ENCODE peak calls at places on chromosomes 5 and 9, in six cellular contexts. One of them, this sample, is unnamed.

GRCh38 chr5:98041661-98042060 is 731.8 kb upstream of the RGMB start:
- DNase-seq in trophoblast cell: no peak
- DNase-seq in neuronal stem cell: no peak
- DNase-seq in IMR-90: no peak
- DNase-seq in mesenchymal stem cell: no peak
- DNase-seq in H1: no peak
- DNase-seq in this sample: no peak

GRCh38 chr5:158967566-158967965 is 132.2 kb downstream of the EBF1 start:
- DNase-seq in trophoblast cell: no peak
- DNase-seq in IMR-90: peak; percentile 32
- DNase-seq in neuronal stem cell: no peak
- DNase-seq in mesenchymal stem cell: peak; percentile 17
- DNase-seq in H1: no peak
- DNase-seq in this sample: no peak

GRCh38 chr9:24602687-24603352 is 57.1 kb upstream of the IZUMO3 start:
- DNase-seq in IMR-90: no peak
- DNase-seq in mesenchymal stem cell: peak; percentile 13
- DNase-seq in neuronal stem cell: no peak
- DNase-seq in trophoblast cell: no peak
- DNase-seq in H1: no peak
- DNase-seq in this sample: no peak

GRCh38 chr9:70120834-70121510 is 77.3 kb downstream of the MAMDC2 start:
- DNase-seq in mesenchymal stem cell: peak; percentile 96
- DNase-seq in neuronal stem cell: no peak
- DNase-seq in H1: no peak
- DNase-seq in trophoblast cell: peak; percentile 97
- DNase-seq in IMR-90: peak; percentile 97
- DNase-seq in this sample: no peak

GRCh38 chr5:90220554-90220953 is 189.0 kb downstream of the CETN3 start:
- DNase-seq in IMR-90: no peak
- DNase-seq in H1: no peak
- DNase-seq in trophoblast cell: no peak
- DNase-seq in neuronal stem cell: no peak
- DNase-seq in mesenchymal stem cell: no peak
- DNase-seq in this sample: no peak

GRCh38 chr5:116068028-116068632 is 16.7 kb upstream of the COMMD10 start:
- DNase-seq in trophoblast cell: no peak
- DNase-seq in mesenchymal stem cell: peak; percentile 61
- DNase-seq in neuronal stem cell: peak; percentile 48
- DNase-seq in H1: no peak
- DNase-seq in IMR-90: peak; percentile 72
- DNase-seq in this sample: no peak

GRCh38 chr5:151130922-151131891 is 26.4 kb downstream of the ANXA6 start:
- DNase-seq in IMR-90: peak; percentile 32
- DNase-seq in H1: no peak
- DNase-seq in neuronal stem cell: no peak
- DNase-seq in trophoblast cell: peak; percentile 77
- DNase-seq in mesenchymal stem cell: no peak
- DNase-seq in this sample: no peak

GRCh38 chr9:136219276-136219675 is 14.3 kb upstream of the LHX3 start:
- DNase-seq in trophoblast cell: no peak
- DNase-seq in neuronal stem cell: no peak
- DNase-seq in IMR-90: peak; percentile 58
- DNase-seq in mesenchymal stem cell: no peak
- DNase-seq in H1: no peak
- DNase-seq in this sample: no peak

GRCh38 chr9:87392091-87392490 is 105.6 kb upstream of the DAPK1 start:
- DNase-seq in mesenchymal stem cell: no peak
- DNase-seq in IMR-90: no peak
- DNase-seq in neuronal stem cell: no peak
- DNase-seq in H1: no peak
- DNase-seq in trophoblast cell: peak; percentile 32
- DNase-seq in this sample: no peak

GRCh38 chr5:82351754-82352145 is 73.6 kb upstream of the RPS23 start:
- DNase-seq in mesenchymal stem cell: peak; percentile 79
- DNase-seq in H1: no peak
- DNase-seq in IMR-90: peak; percentile 89
- DNase-seq in neuronal stem cell: peak; percentile 58
- DNase-seq in trophoblast cell: no peak
- DNase-seq in this sample: no peak

GRCh38 chr9:113853333-113853732 is 22.8 kb upstream of the ZNF618 start:
- DNase-seq in mesenchymal stem cell: peak; percentile 5
- DNase-seq in trophoblast cell: no peak
- DNase-seq in IMR-90: no peak
- DNase-seq in neuronal stem cell: no peak
- DNase-seq in H1: no peak
- DNase-seq in this sample: no peak

GRCh38 chr9:129333613-129333960 is 155.5 kb upstream of the IER5L start:
- DNase-seq in trophoblast cell: peak; percentile 85
- DNase-seq in H1: no peak
- DNase-seq in neuronal stem cell: no peak
- DNase-seq in mesenchymal stem cell: peak; percentile 72
- DNase-seq in IMR-90: no peak
- DNase-seq in this sample: peak; percentile 88

GRCh38 chr9:78900500-78900899 is 603.6 kb downstream of the PSAT1 start:
- DNase-seq in trophoblast cell: no peak
- DNase-seq in IMR-90: peak; percentile 37
- DNase-seq in H1: no peak
- DNase-seq in mesenchymal stem cell: no peak
- DNase-seq in neuronal stem cell: no peak
- DNase-seq in this sample: no peak

GRCh38 chr9:89929721-89930480 is 325.1 kb downstream of the GADD45G start:
- DNase-seq in IMR-90: peak; percentile 24
- DNase-seq in H1: no peak
- DNase-seq in trophoblast cell: no peak
- DNase-seq in mesenchymal stem cell: peak; percentile 40
- DNase-seq in neuronal stem cell: no peak
- DNase-seq in this sample: no peak

GRCh38 chr9:77424993-77425392 is 223.1 kb downstream of the GNA14 start:
- DNase-seq in mesenchymal stem cell: no peak
- DNase-seq in IMR-90: peak; percentile 68
- DNase-seq in H1: no peak
- DNase-seq in trophoblast cell: no peak
- DNase-seq in neuronal stem cell: no peak
- DNase-seq in this sample: no peak

GRCh38 chr9:116141864-116142561 is 11.6 kb upstream of the PAPPA start:
- DNase-seq in trophoblast cell: peak; percentile 14
- DNase-seq in neuronal stem cell: no peak
- DNase-seq in H1: no peak
- DNase-seq in mesenchymal stem cell: no peak
- DNase-seq in IMR-90: no peak
- DNase-seq in this sample: no peak

GRCh38 chr9:114606597-114607207 is 4.4 kb upstream of the TMEM268 start:
- DNase-seq in mesenchymal stem cell: peak; percentile 71
- DNase-seq in trophoblast cell: no peak
- DNase-seq in H1: no peak
- DNase-seq in neuronal stem cell: no peak
- DNase-seq in IMR-90: peak; percentile 78
- DNase-seq in this sample: no peak

GRCh38 chr9:114287763-114288232 is 35.1 kb upstream of the ORM1 start:
- DNase-seq in neuronal stem cell: no peak
- DNase-seq in mesenchymal stem cell: no peak
- DNase-seq in H1: no peak
- DNase-seq in IMR-90: no peak
- DNase-seq in trophoblast cell: no peak
- DNase-seq in this sample: no peak

GRCh38 chr9:9521033-9521779 is 1091.6 kb downstream of the PTPRD start:
- DNase-seq in trophoblast cell: no peak
- DNase-seq in IMR-90: no peak
- DNase-seq in mesenchymal stem cell: no peak
- DNase-seq in H1: no peak
- DNase-seq in neuronal stem cell: no peak
- DNase-seq in this sample: no peak

GRCh38 chr9:134663753-134664415 is 22.3 kb downstream of the COL5A1 start:
- DNase-seq in mesenchymal stem cell: no peak
- DNase-seq in H1: no peak
- DNase-seq in neuronal stem cell: no peak
- DNase-seq in trophoblast cell: no peak
- DNase-seq in IMR-90: no peak
- DNase-seq in this sample: no peak

GRCh38 chr9:101485873-101486692 is 47.6 kb upstream of the RNF20 start:
- DNase-seq in trophoblast cell: peak; percentile 7
- DNase-seq in neuronal stem cell: peak; percentile 38
- DNase-seq in IMR-90: peak; percentile 41
- DNase-seq in mesenchymal stem cell: peak; percentile 52
- DNase-seq in H1: peak; percentile 25
- DNase-seq in this sample: peak; percentile 75

GRCh38 chr5:120055858-120056257 is 408.2 kb upstream of the PRR16 start:
- DNase-seq in IMR-90: peak; percentile 76
- DNase-seq in trophoblast cell: no peak
- DNase-seq in mesenchymal stem cell: peak; percentile 62
- DNase-seq in neuronal stem cell: no peak
- DNase-seq in H1: no peak
- DNase-seq in this sample: no peak

GRCh38 chr9:110622368-110622767 is 42.8 kb upstream of the SVEP1 start:
- DNase-seq in mesenchymal stem cell: no peak
- DNase-seq in trophoblast cell: no peak
- DNase-seq in neuronal stem cell: no peak
- DNase-seq in H1: no peak
- DNase-seq in IMR-90: no peak
- DNase-seq in this sample: no peak
- H3K9ac ChIP-seq in mesenchymal stem cell: no peak overlapping the region
- H3K9ac ChIP-seq in trophoblast cell: no peak overlapping the region
- H3K9ac ChIP-seq in neuronal stem cell: no peak overlapping the region
- H3K9ac ChIP-seq in H1: no peak overlapping the region
- H3K9ac ChIP-seq in IMR-90: no peak overlapping the region
- H3K9ac ChIP-seq in this sample: no peak overlapping the region

GRCh38 chr5:26486631-26487030 is 551.8 kb downstream of the CDH9 start:
- DNase-seq in trophoblast cell: no peak
- DNase-seq in H1: no peak
- DNase-seq in neuronal stem cell: no peak
- DNase-seq in IMR-90: no peak
- DNase-seq in mesenchymal stem cell: no peak
- DNase-seq in this sample: no peak

GRCh38 chr5:26487553-26487952 is 550.8 kb downstream of the CDH9 start:
- DNase-seq in trophoblast cell: no peak
- DNase-seq in IMR-90: no peak
- DNase-seq in neuronal stem cell: no peak
- DNase-seq in H1: no peak
- DNase-seq in mesenchymal stem cell: no peak
- DNase-seq in this sample: no peak

GRCh38 chr5:26482076-26482816 is 556.1 kb downstream of the CDH9 start:
- DNase-seq in trophoblast cell: no peak
- DNase-seq in mesenchymal stem cell: peak; percentile 7
- DNase-seq in H1: no peak
- DNase-seq in IMR-90: no peak
- DNase-seq in neuronal stem cell: no peak
- DNase-seq in this sample: no peak

GRCh38 chr5:26482817-26483375 is 555.5 kb downstream of the CDH9 start:
- DNase-seq in neuronal stem cell: peak; percentile 47
- DNase-seq in H1: peak; percentile 51
- DNase-seq in mesenchymal stem cell: peak; percentile 25
- DNase-seq in IMR-90: no peak
- DNase-seq in trophoblast cell: no peak
- DNase-seq in this sample: peak; percentile 81
- H3K14ac ChIP-seq in neuronal stem cell: no peak overlapping the region
- H3K14ac ChIP-seq in H1: no peak overlapping the region
- H3K14ac ChIP-seq in mesenchymal stem cell: no peak overlapping the region
- H3K14ac ChIP-seq in IMR-90: no peak overlapping the region
- H3K14ac ChIP-seq in trophoblast cell: no peak overlapping the region
- H3K14ac ChIP-seq in this sample: no peak overlapping the region

DNA sequence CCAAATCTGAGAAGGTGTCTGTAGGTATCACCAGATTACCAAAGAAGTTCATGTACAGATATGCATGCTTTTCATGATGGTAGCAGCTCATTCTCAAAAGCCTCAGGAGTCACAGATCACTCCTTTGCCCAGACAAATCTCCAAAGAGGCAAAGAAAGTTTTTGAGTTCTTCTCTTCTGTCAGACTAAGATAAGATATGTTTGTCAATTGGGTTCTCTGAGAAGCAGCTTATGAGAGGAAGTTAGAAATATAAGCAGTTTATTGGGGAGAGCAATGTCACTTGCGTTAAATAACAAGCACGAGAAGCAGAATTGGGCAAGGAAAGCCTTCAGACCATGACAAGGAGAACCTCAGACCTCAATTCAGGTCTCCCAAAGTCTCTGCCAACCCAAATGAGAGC is 219.2 kb upstream of the KLF4 start:
- DNase-seq in H1: no peak
- DNase-seq in mesenchymal stem cell: no peak
- DNase-seq in neuronal stem cell: no peak
- DNase-seq in IMR-90: no peak
- DNase-seq in trophoblast cell: no peak
- DNase-seq in this sample: no peak
- H3K9ac ChIP-seq in H1: no peak overlapping the region
- H3K9ac ChIP-seq in mesenchymal stem cell: no peak overlapping the region
- H3K9ac ChIP-seq in neuronal stem cell: no peak overlapping the region
- H3K9ac ChIP-seq in IMR-90: no peak overlapping the region
- H3K9ac ChIP-seq in trophoblast cell: no peak overlapping the region
- H3K9ac ChIP-seq in this sample: no peak overlapping the region

GRCh38 chr9:18360005-18360404 is 113.9 kb upstream of the ADAMTSL1 start:
- DNase-seq in mesenchymal stem cell: no peak
- DNase-seq in H1: no peak
- DNase-seq in IMR-90: no peak
- DNase-seq in neuronal stem cell: no peak
- DNase-seq in trophoblast cell: no peak
- DNase-seq in this sample: no peak

GRCh38 chr9:18357321-18357720 is 116.6 kb upstream of the ADAMTSL1 start:
- DNase-seq in IMR-90: no peak
- DNase-seq in mesenchymal stem cell: no peak
- DNase-seq in trophoblast cell: no peak
- DNase-seq in neuronal stem cell: no peak
- DNase-seq in H1: no peak
- DNase-seq in this sample: no peak

GRCh38 chr9:18361621-18362020 is 112.3 kb upstream of the ADAMTSL1 start:
- DNase-seq in mesenchymal stem cell: no peak
- DNase-seq in neuronal stem cell: no peak
- DNase-seq in trophoblast cell: no peak
- DNase-seq in H1: no peak
- DNase-seq in IMR-90: no peak
- DNase-seq in this sample: no peak

GRCh38 chr9:18358325-18358724 is 115.6 kb upstream of the ADAMTSL1 start:
- DNase-seq in neuronal stem cell: no peak
- DNase-seq in mesenchymal stem cell: no peak
- DNase-seq in H1: no peak
- DNase-seq in IMR-90: peak; percentile 13
- DNase-seq in trophoblast cell: no peak
- DNase-seq in this sample: no peak

DNA sequence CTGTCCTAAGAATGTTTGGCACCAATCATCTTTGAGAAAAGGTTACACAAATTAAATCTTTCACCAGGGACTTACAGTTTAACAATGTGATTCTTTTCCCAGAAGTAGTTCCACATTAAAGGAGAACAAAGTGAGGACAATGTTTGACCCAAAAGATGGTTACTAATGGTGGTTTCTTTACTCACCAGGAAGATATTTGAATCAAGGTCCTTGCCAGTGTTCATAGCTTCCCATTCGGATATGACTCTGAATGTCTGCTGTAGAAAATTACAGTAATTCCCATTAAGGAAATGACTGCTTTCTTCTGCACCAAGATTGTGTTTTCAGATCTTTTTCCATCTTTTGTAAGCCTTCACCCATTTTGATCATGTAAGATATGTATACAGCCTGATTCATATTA is 114.6 kb upstream of the ADAMTSL1 start:
- DNase-seq in H1: no peak
- DNase-seq in IMR-90: peak; percentile 83
- DNase-seq in mesenchymal stem cell: no peak
- DNase-seq in trophoblast cell: no peak
- DNase-seq in neuronal stem cell: no peak
- DNase-seq in this sample: no peak
- H3K14ac ChIP-seq in H1: no peak overlapping the region
- H3K14ac ChIP-seq in IMR-90: peak overlapping the region; percentile 49
- H3K14ac ChIP-seq in mesenchymal stem cell: no peak overlapping the region
- H3K14ac ChIP-seq in trophoblast cell: no peak overlapping the region
- H3K14ac ChIP-seq in neuronal stem cell: no peak overlapping the region
- H3K14ac ChIP-seq in this sample: no peak overlapping the region

GRCh38 chr5:51384281-51384840 is 1.1 kb downstream of the ISL1 start:
- DNase-seq in trophoblast cell: peak; percentile 37
- DNase-seq in H1: no peak
- DNase-seq in neuronal stem cell: peak; percentile 6
- DNase-seq in mesenchymal stem cell: peak; percentile 50
- DNase-seq in IMR-90: no peak
- DNase-seq in this sample: no peak
- H3K9ac ChIP-seq in trophoblast cell: peak overlapping the region; percentile 97
- H3K9ac ChIP-seq in H1: no peak overlapping the region
- H3K9ac ChIP-seq in neuronal stem cell: no peak overlapping the region
- H3K9ac ChIP-seq in mesenchymal stem cell: no peak overlapping the region
- H3K9ac ChIP-seq in IMR-90: no peak overlapping the region
- H3K9ac ChIP-seq in this sample: no peak overlapping the region